ENCODE peak calls at places on chromosomes 6 and 20, in seven cellular contexts. V, Y, W, O, C, N and J are unnamed samples.

GRCh38 chr6:75418233-75418632 is 75.4 kb downstream of the FILIP1 start:
- DNase-seq in Y (peak; percentile 51), O (no peak), V (peak; percentile 90), C (peak; percentile 67), N (no peak), W (no peak), J (no peak)

GRCh38 chr6:53326372-53327016 is 22.3 kb downstream of the ELOVL5 start:
- DNase-seq in Y (peak; percentile 95), V (peak; percentile 99), O (no peak), W (no peak), N (no peak), C (peak; percentile 95), J (peak; percentile 98)

GRCh38 chr20:24589845-24590192 is 120.4 kb downstream of the SYNDIG1 start:
- DNase-seq in C (no peak), V (no peak), W (no peak), O (no peak), N (no peak), Y (no peak), J (no peak)

GRCh38 chr6:15301179-15302006 is 55.5 kb downstream of the JARID2 start:
- DNase-seq in N (no peak), W (no peak), C (no peak), V (no peak), Y (no peak), O (no peak), J (no peak)

GRCh38 chr20:6636209-6637159 is 131.0 kb upstream of the BMP2 start:
- DNase-seq in C (peak; percentile 14), N (no peak), W (no peak), O (peak; percentile 44), Y (peak; percentile 75), V (peak; percentile 81), J (peak; percentile 78)

GRCh38 chr6:89989742-89990141 is 95.5 kb downstream of the GJA10 start:
- DNase-seq in Y (peak; percentile 56), O (no peak), C (no peak), W (no peak), V (no peak), N (no peak), J (peak; percentile 71)

GRCh38 chr20:2237059-2237458 is 58.7 kb upstream of the TGM3 start:
- DNase-seq in V (peak; percentile 98), O (peak; percentile 6), W (no peak), C (peak; percentile 99), Y (peak; percentile 66), N (peak; percentile 79), J (peak; percentile 96)

GRCh38 chr6:2891768-2892170 is 11.3 kb downstream of the SERPINB9 start:
- DNase-seq in W (peak; percentile 87), O (no peak), Y (no peak), V (no peak), N (no peak), C (no peak), J (no peak)

GRCh38 chr20:61253640-61254511 is 1.8 kb downstream of the CDH4 start:
- DNase-seq in W (no peak), V (peak; percentile 34), Y (peak; percentile 16), C (no peak), N (no peak), O (no peak), J (peak; percentile 29)

DNA sequence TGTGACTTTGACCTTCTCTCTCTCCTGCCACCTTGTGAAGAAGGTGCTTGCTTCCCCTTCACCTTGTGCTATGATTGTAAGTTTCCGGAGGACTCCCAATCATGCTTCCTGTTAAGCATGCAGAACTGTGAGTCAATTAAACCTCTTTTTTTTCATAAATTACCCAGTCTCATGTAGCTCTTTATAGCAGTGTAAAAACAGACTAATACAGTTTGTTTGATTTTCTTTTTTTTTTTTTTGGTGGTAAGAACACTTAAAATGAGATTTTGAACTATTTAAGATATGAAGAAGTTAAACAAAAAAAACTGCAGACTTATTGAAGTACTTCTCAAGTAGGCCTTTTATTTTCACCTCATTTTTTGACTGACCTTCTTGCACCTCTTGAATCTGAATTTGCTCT is 448.1 kb upstream of the FKBP1C start:
- DNase-seq in N (no peak), C (no peak), W (no peak), Y (no peak), O (no peak), V (no peak), J (no peak)
- H3K4me3 ChIP-seq in N (no peak overlapping the region), C (no peak overlapping the region), W (no peak overlapping the region), Y (no peak overlapping the region), O (no peak overlapping the region), V (no peak overlapping the region), J (no peak overlapping the region)

GRCh38 chr6:37260063-37260843 is 2.3 kb upstream of the TMEM217 start:
- DNase-seq in W (no peak), V (no peak), N (no peak), C (no peak), O (no peak), Y (no peak), J (no peak)

GRCh38 chr6:37258716-37259115 is 772 bp upstream of the TMEM217 start:
- DNase-seq in N (no peak), C (no peak), O (no peak), V (no peak), Y (no peak), W (no peak), J (no peak)

GRCh38 chr6:37258405-37258704 is 411 bp upstream of the TMEM217 start:
- DNase-seq in Y (no peak), N (no peak), C (no peak), O (no peak), V (no peak), W (no peak), J (no peak)

GRCh38 chr6:37257634-37258404 is at the start of the genes TBC1D22B and TMEM217:
- DNase-seq in C (peak; percentile 92), N (peak; percentile 98), W (peak; percentile 96), Y (peak; percentile 95), O (peak; percentile 97), V (peak; percentile 99), J (peak; percentile 94)

GRCh38 chr6:37259191-37259590 is 1.2 kb upstream of the TMEM217 start:
- DNase-seq in O (no peak), N (no peak), V (peak; percentile 47), Y (no peak), W (no peak), C (no peak), J (no peak)
- TF ChIP-seq CTCF in O (no peak), N (no peak), V (no peak), Y (no peak), W (no peak), C (no peak), J (no peak)

GRCh38 chr6:43303751-43304331 is 4.8 kb downstream of the CRIP3 start:
- DNase-seq in Y (no peak), W (no peak), N (no peak), O (no peak), C (no peak), V (no peak), J (no peak)

GRCh38 chr6:43302126-43302525 is 4.1 kb downstream of the SLC22A7 start:
- DNase-seq in C (no peak), Y (no peak), V (no peak), W (no peak), N (no peak), O (no peak), J (no peak)

GRCh38 chr6:43298565-43299337 is 691 bp downstream of the SLC22A7 start:
- DNase-seq in W (no peak), V (no peak), C (no peak), N (no peak), Y (no peak), O (no peak), J (no peak)

GRCh38 chr6:43299338-43300293 is 1.6 kb downstream of the SLC22A7 start:
- DNase-seq in W (no peak), O (no peak), V (no peak), Y (no peak), N (peak; percentile 51), C (no peak), J (no peak)

DNA sequence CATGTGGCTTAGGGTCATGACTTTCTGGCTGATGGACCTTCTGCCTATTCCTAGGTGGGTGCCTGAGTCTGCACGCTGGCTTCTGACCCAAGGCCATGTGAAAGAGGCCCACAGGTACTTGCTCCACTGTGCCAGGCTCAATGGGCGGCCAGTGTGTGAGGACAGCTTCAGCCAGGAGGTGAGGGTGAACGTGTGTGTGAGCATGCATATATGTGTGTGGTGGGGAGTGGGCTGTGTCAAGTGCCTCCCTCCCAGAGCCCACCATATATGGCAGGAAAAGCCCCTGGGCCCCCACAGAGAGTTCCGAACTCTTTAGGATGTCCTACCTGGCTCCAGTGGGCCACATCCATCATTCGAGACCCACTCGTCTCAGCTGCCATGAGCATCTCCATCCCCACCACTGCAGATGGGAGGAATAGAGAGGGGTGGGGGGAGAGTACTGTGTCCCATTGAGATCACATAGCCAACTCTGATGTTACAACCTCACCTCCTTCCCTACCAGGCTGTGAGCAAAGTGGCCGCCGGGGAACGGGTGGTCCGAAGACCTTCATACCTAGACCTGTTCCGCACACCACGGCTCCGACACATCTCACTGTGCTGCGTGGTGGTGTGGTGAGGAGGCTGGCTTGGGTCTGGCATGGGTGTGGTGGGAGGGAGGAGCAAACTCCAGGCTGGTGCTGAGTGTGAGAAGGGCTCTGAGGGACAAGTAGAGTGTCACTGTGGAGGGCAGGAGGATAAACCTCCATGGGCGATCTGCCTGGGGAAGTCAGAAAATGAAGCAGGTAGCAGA is 3.2 kb downstream of the SLC22A7 start:
- DNase-seq in Y (no peak), V (no peak), N (peak; percentile 46), O (no peak), C (no peak), W (no peak), J (no peak)
- H3K4me3 ChIP-seq in Y (no peak overlapping the region), V (no peak overlapping the region), N (peak overlapping the region; percentile 66), O (no peak overlapping the region), C (no peak overlapping the region), W (no peak overlapping the region), J (no peak overlapping the region)

GRCh38 chr6:31545291-31545690 is 1.1 kb downstream of the ATP6V1G2 start:
- DNase-seq in V (no peak), O (no peak), C (no peak), Y (no peak), N (no peak), W (no peak), J (no peak)

GRCh38 chr6:31546339-31546961 is at the start of gene ATP6V1G2:
- DNase-seq in O (peak; percentile 81), Y (peak; percentile 93), W (peak; percentile 95), N (peak; percentile 89), C (peak; percentile 93), V (peak; percentile 98), J (peak; percentile 96)

GRCh38 chr6:31548423-31548873 is 1.0 kb downstream of the NFKBIL1 start:
- DNase-seq in Y (peak; percentile 33), V (no peak), O (no peak), W (no peak), N (no peak), C (no peak), J (no peak)

GRCh38 chr6:31547727-31548422 is 467 bp downstream of the NFKBIL1 start:
- DNase-seq in W (no peak), V (no peak), C (no peak), O (no peak), Y (no peak), N (peak; percentile 45), J (no peak)

DNA sequence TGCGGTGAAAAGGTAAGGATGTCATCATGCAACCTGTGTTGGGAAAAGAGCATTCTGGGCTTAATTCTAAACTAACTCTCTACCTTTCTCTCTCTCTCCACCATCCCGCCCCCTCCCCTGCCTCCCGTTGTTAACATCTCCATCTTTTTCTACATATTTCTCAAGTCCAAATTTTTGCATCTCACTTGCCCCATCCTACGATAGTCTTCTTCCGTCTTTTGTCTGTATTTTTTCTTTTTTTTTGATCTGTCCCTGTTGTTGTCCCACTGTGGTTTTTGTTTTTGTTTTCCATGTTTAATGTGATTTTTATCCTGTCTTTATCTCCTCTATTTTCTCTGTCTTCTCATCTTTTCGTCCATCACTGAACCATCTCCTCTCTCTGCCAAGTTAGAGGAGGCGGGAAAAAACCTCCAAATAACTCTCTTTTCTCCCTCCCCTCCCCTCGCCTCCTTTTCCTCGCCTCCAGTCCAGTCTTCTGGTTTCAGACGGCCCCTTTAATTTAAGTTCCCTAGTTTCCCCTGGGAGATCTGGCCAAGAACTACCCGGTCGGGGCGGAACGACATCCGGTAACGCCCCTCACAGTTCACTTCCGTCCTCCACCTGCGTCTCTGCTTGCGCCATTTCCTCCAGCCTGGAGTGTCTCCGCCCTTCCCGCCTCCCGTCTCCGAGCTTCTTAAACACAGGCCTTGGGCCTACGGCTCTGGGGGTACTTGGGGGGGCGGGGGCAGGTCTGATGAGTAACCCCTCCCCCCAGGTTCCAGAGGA is at the start of gene NFKBIL1:
- DNase-seq in Y (peak; percentile 98), V (peak; percentile 98), N (peak; percentile 94), O (peak; percentile 93), W (peak; percentile 98), C (peak; percentile 97), J (peak; percentile 99)
- TF ChIP-seq CTCF in Y (no peak), V (no peak), N (no peak), O (no peak), W (no peak), C (no peak), J (no peak)